ENCODE peak calls at places on chromosomes 4 and X, in four cellular contexts. Z, T, S and B are unnamed samples.

GRCh38 chr4:158250321-158250720 is 40.0 kb downstream of the TMEM144 start:
- DNase-seq in T (no peak), S (no peak), Z (no peak), B (no peak)

GRCh38 chr4:24659241-24659961 is 75.0 kb upstream of the DHX15 start:
- DNase-seq in T (no peak), Z (no peak), S (no peak), B (no peak)

GRCh38 chr4:140157341-140157740 is 3.4 kb upstream of the MAML3 start:
- DNase-seq in Z (no peak), T (no peak), S (no peak), B (no peak)

GRCh38 chr4:84606645-84607044 is 23.7 kb downstream of the CDS1 start:
- DNase-seq in S (no peak), T (no peak), Z (no peak), B (no peak)

GRCh38 chr4:150297861-150298474 is 219.7 kb downstream of the DCLK2 start:
- DNase-seq in Z (peak), T (peak), S (no peak), B (no peak)

GRCh38 chr4:105966046-105966445 is 70.8 kb downstream of the NPNT start:
- DNase-seq in Z (no peak), T (no peak), S (no peak), B (no peak)

GRCh38 chrX:120749141-120749846 is 119.4 kb upstream of the C1GALT1C1 start:
- DNase-seq in Z (no peak), T (peak), S (no peak), B (peak)

GRCh38 chrX:53435997-53436396 is 1.8 kb upstream of the HSD17B10 start:
- DNase-seq in Z (peak), S (no peak), T (peak), B (no peak)

GRCh38 chr4:143587703-143588102 is 74.2 kb downstream of the SMARCA5 start:
- DNase-seq in S (no peak), Z (no peak), T (no peak), B (no peak)

GRCh38 chrX:134654398-134655012 is 3.8 kb downstream of the PLAC1 start:
- DNase-seq in T (no peak), Z (no peak), S (no peak), B (no peak)

GRCh38 chrX:154487518-154488290 is 1.3 kb upstream of the UBL4A start:
- DNase-seq in T (no peak), S (peak), Z (no peak), B (no peak)

GRCh38 chr4:66187175-66187720 is 517.0 kb upstream of the EPHA5 start:
- DNase-seq in T (peak), S (no peak), Z (no peak), B (no peak)

GRCh38 chrX:38890963-38891362 is 89.7 kb downstream of the MID1IP1 start:
- DNase-seq in S (no peak), T (no peak), Z (peak), B (no peak)

GRCh38 chr4:128775477-128775876 is 34.0 kb upstream of the JADE1 start:
- DNase-seq in T (no peak), Z (no peak), S (no peak), B (no peak)

GRCh38 chrX:11190745-11191510 is 79.8 kb downstream of the HCCS start:
- DNase-seq in Z (no peak), S (no peak), T (peak), B (peak)

GRCh38 chr4:156596026-156596425 is 375.6 kb downstream of the PDGFC start:
- DNase-seq in Z (no peak), S (no peak), T (no peak), B (no peak)

GRCh38 chrX:23578079-23578478 is 89.2 kb upstream of the PRDX4 start:
- DNase-seq in T (no peak), S (no peak), Z (no peak), B (no peak)

GRCh38 chr4:159383569-159383934 is 280.7 kb downstream of the RAPGEF2 start:
- DNase-seq in Z (no peak), T (no peak), S (no peak), B (no peak)

GRCh38 chr4:74056114-74056857 is 17.8 kb upstream of the CXCL3 start:
- DNase-seq in Z (no peak), T (no peak), S (no peak), B (no peak)

GRCh38 chr4:54539500-54540029 is 118.2 kb upstream of the KIT start:
- DNase-seq in Z (peak), S (no peak), T (no peak), B (no peak)

GRCh38 chr4:3387943-3388348 is 53.8 kb upstream of the HGFAC start:
- DNase-seq in Z (no peak), S (peak), T (no peak), B (no peak)

GRCh38 chr4:25970241-25970675 is 56.2 kb downstream of the SMIM20 start:
- DNase-seq in Z (no peak), S (peak), T (no peak), B (no peak)

GRCh38 chrX:15761564-15762191 is 23.6 kb downstream of the CA5B start:
- DNase-seq in S (no peak), Z (no peak), T (no peak), B (no peak)